ENCODE peak calls at places on chromosome 6, in seven cellular contexts. H is cardiac muscle cell, Q is aorta, I is brain microvascular endothelial cell, P is mammary epithelial cell, J is uterus, N is lower lobe of right lung. T is an unnamed sample.

GRCh38 chr6:16477367-16478149 is 239.2 kb downstream of the GMPR start:
- DNase-seq in H (no peak), Q (no peak), I (no peak), P (no peak), J (no peak), N (peak; percentile 56), T (peak; percentile 87)

GRCh38 chr6:158262755-158263154 is 49.5 kb upstream of the TULP4 start:
- DNase-seq in H (no peak), Q (no peak), I (no peak), P (no peak), J (no peak), N (no peak), T (no peak)

GRCh38 chr6:89655122-89655521 is 16.6 kb upstream of the LYRM2 start:
- DNase-seq in H (no peak), Q (no peak), I (no peak), P (peak; percentile 8), J (no peak), N (no peak), T (no peak)

GRCh38 chr6:107800564-107801164 is 23.4 kb downstream of the SCML4 start:
- DNase-seq in H (peak; percentile 29), Q (no peak), I (no peak), P (peak; percentile 27), J (no peak), N (no peak), T (no peak)

GRCh38 chr6:36519352-36519751 is 27.9 kb downstream of the STK38 start:
- DNase-seq in H (no peak), Q (no peak), I (no peak), P (no peak), J (no peak), N (no peak), T (no peak)

GRCh38 chr6:130324657-130325056 is 41.2 kb upstream of the TMEM200A start:
- DNase-seq in H (peak; percentile 57), Q (no peak), I (peak; percentile 74), P (peak; percentile 52), J (no peak), N (no peak), T (no peak)

GRCh38 chr6:7891098-7891872 is 19.3 kb downstream of the TXNDC5 start:
- DNase-seq in H (no peak), Q (no peak), I (no peak), P (no peak), J (no peak), N (no peak), T (no peak)

GRCh38 chr6:13496508-13497180 is 9.2 kb upstream of the GFOD1 start:
- DNase-seq in H (peak; percentile 48), Q (no peak), I (no peak), P (no peak), J (no peak), N (no peak), T (no peak)

GRCh38 chr6:24574809-24575208 is 71.2 kb downstream of the KIAA0319 start:
- DNase-seq in H (no peak), Q (no peak), I (no peak), P (peak; percentile 34), J (no peak), N (no peak), T (no peak)

GRCh38 chr6:132713355-132714134 is at the start of gene VNN1:
- DNase-seq in H (no peak), Q (no peak), I (no peak), P (no peak), J (no peak), N (no peak), T (peak; percentile 29)

GRCh38 chr6:32108094-32108627 is 977 bp downstream of the TNXB start:
- DNase-seq in H (peak; percentile 78), Q (peak; percentile 85), I (no peak), P (no peak), J (peak; percentile 81), N (no peak), T (peak; percentile 54)

GRCh38 chr6:104332407-104332806 is 527.3 kb downstream of the HACE1 start:
- DNase-seq in H (no peak), Q (no peak), I (no peak), P (no peak), J (no peak), N (no peak), T (no peak)

GRCh38 chr6:40390144-40390800 is 196.9 kb downstream of the LRFN2 start:
- DNase-seq in H (no peak), Q (no peak), I (no peak), P (no peak), J (no peak), N (no peak), T (no peak)

GRCh38 chr6:168162366-168162765 is 83.4 kb upstream of the FRMD1 start:
- DNase-seq in H (no peak), Q (no peak), I (no peak), P (no peak), J (no peak), N (no peak), T (no peak)

GRCh38 chr6:119479860-119480655 is 130.5 kb upstream of the MAN1A1 start:
- DNase-seq in H (peak; percentile 86), Q (no peak), I (peak; percentile 9), P (no peak), J (no peak), N (no peak), T (no peak)

GRCh38 chr6:116518621-116519020 is 7.2 kb downstream of the CALHM5 start:
- DNase-seq in H (no peak), Q (no peak), I (no peak), P (no peak), J (no peak), N (no peak), T (no peak)

GRCh38 chr6:158027590-158028285 is 46.1 kb downstream of the SYNJ2 start:
- DNase-seq in H (no peak), Q (peak; percentile 78), I (no peak), P (no peak), J (peak; percentile 56), N (peak; percentile 40), T (no peak)

GRCh38 chr6:38955876-38956275 is 92.7 kb upstream of the GLP1R start:
- DNase-seq in H (no peak), Q (no peak), I (no peak), P (no peak), J (no peak), N (no peak), T (no peak)

GRCh38 chr6:101747160-101747559 is 353.7 kb downstream of the GRIK2 start:
- DNase-seq in H (peak; percentile 33), Q (no peak), I (no peak), P (peak; percentile 20), J (no peak), N (no peak), T (no peak)

GRCh38 chr6:16331328-16332174 is 93.2 kb downstream of the GMPR start:
- DNase-seq in H (peak; percentile 89), Q (peak; percentile 93), I (peak; percentile 72), P (peak; percentile 64), J (peak; percentile 76), N (peak; percentile 79), T (peak; percentile 74)

GRCh38 chr6:114452785-114453401 is 110.1 kb upstream of the HS3ST5 start:
- DNase-seq in H (no peak), Q (no peak), I (no peak), P (no peak), J (no peak), N (no peak), T (no peak)

GRCh38 chr6:157823523-157824370 is 701 bp downstream of the SNX9 start:
- DNase-seq in H (peak; percentile 72), Q (peak; percentile 83), I (peak; percentile 66), P (peak; percentile 85), J (peak; percentile 65), N (peak; percentile 51), T (peak; percentile 87)

GRCh38 chr6:99415446-99415845 is 9.7 kb downstream of the PNISR start:
- DNase-seq in H (no peak), Q (no peak), I (no peak), P (no peak), J (no peak), N (no peak), T (no peak)

GRCh38 chr6:24910331-24910849 is 25.4 kb downstream of the RIPOR2 start:
- DNase-seq in H (peak; percentile 33), Q (peak; percentile 81), I (no peak), P (peak; percentile 16), J (peak; percentile 55), N (peak; percentile 46), T (no peak)

GRCh38 chr6:15416932-15417509 is 171.2 kb downstream of the JARID2 start:
- DNase-seq in H (no peak), Q (no peak), I (no peak), P (no peak), J (no peak), N (no peak), T (no peak)

GRCh38 chr6:44139351-44139743 is 12.0 kb downstream of the TMEM63B start:
- DNase-seq in H (no peak), Q (no peak), I (no peak), P (no peak), J (no peak), N (no peak), T (no peak)
- H3K36me3 ChIP-seq in H (peaks cover 13% of the 10 kb centered on the region), Q (no peaks in the 10 kb centered on the region), I (peaks cover 37% of the 10 kb centered on the region), P (peaks cover 37% of the 10 kb centered on the region), J (no peaks in the 10 kb centered on the region), N (peaks cover 96% of the 10 kb centered on the region), T (peaks cover 38% of the 10 kb centered on the region)

DNA sequence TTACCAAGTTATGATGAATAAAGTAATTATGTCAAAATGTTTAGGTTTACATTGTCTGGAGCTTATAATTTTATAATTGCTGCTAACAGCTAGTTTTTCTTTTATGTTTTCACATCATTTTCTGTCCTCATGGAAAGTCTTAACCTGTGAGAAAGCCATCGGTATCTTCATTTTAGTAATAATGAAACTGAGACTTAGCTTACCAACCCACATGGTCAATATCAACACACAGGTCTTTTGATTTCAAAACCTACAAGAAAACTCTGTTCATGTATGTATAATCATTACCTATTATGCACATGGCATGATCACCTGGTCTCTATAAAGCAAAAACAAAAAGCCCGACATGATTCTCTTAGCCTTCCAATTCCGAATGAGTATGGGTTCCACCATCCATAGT is 61.9 kb downstream of the KCNQ5 start:
- DNase-seq in H (no peak), Q (no peak), I (no peak), P (no peak), J (no peak), N (no peak), T (no peak)
- H3K36me3 ChIP-seq in H (no peaks in the 10 kb centered on the region), Q (no peaks in the 10 kb centered on the region), I (no peaks in the 10 kb centered on the region), P (peaks cover 1% of the 10 kb centered on the region), J (no peaks in the 10 kb centered on the region), N (no peaks in the 10 kb centered on the region), T (no peaks in the 10 kb centered on the region)

GRCh38 chr6:161152904-161153662 is 120.8 kb downstream of the AGPAT4 start:
- DNase-seq in H (peak; percentile 14), Q (no peak), I (no peak), P (no peak), J (no peak), N (no peak), T (no peak)
- H3K36me3 ChIP-seq in H (no peaks in the 10 kb centered on the region), Q (no peaks in the 10 kb centered on the region), I (peaks cover 12% of the 10 kb centered on the region), P (peaks cover 3% of the 10 kb centered on the region), J (no peaks in the 10 kb centered on the region), N (peaks cover 14% of the 10 kb centered on the region), T (no peaks in the 10 kb centered on the region)

GRCh38 chr6:135901776-135902524 is 50.4 kb downstream of the PDE7B start:
- DNase-seq in H (peak; percentile 97), Q (no peak), I (peak; percentile 79), P (peak; percentile 30), J (peak; percentile 64), N (no peak), T (peak; percentile 44)
- H3K36me3 ChIP-seq in H (no peaks in the 10 kb centered on the region), Q (no peaks in the 10 kb centered on the region), I (no peaks in the 10 kb centered on the region), P (no peaks in the 10 kb centered on the region), J (no peaks in the 10 kb centered on the region), N (no peaks in the 10 kb centered on the region), T (no peaks in the 10 kb centered on the region)

T was measured in adrenal gland.